ENCODE peak calls at places on chromosomes 2 and 18, in seven cellular contexts. One of them, this sample, is unnamed.
A peak's percentile ranks its signal among the peaks of the same experiment; 100 is the strongest.

GRCh38 chr2:178298785-178299212 is 104.5 kb downstream of the OSBPL6 start:
- DNase-seq in naive thymus-derived CD8-positive, alpha-beta T cell: no peak
- DNase-seq in myocyte: no peak
- DNase-seq in HEK293T: no peak
- DNase-seq in NCI-H82: no peak
- DNase-seq in AG09319: no peak
- DNase-seq in heart left ventricle: no peak
- DNase-seq in this sample: no peak

GRCh38 chr18:62420151-62420512 is 95.0 kb downstream of the TNFRSF11A start:
- DNase-seq in naive thymus-derived CD8-positive, alpha-beta T cell: no peak
- DNase-seq in myocyte: no peak
- DNase-seq in HEK293T: no peak
- DNase-seq in NCI-H82: no peak
- DNase-seq in AG09319: no peak
- DNase-seq in heart left ventricle: no peak
- DNase-seq in this sample: no peak

GRCh38 chr2:106165064-106165463 is 29.0 kb downstream of the UXS1 start:
- DNase-seq in naive thymus-derived CD8-positive, alpha-beta T cell: no peak
- DNase-seq in myocyte: no peak
- DNase-seq in HEK293T: no peak
- DNase-seq in NCI-H82: no peak
- DNase-seq in AG09319: no peak
- DNase-seq in heart left ventricle: no peak
- DNase-seq in this sample: no peak

GRCh38 chr2:227462463-227462951 is 9.4 kb upstream of the AGFG1 start:
- DNase-seq in naive thymus-derived CD8-positive, alpha-beta T cell: no peak
- DNase-seq in myocyte: no peak
- DNase-seq in HEK293T: no peak
- DNase-seq in NCI-H82: no peak
- DNase-seq in AG09319: no peak
- DNase-seq in heart left ventricle: no peak
- DNase-seq in this sample: no peak

GRCh38 chr2:27728081-27728858 is 43.2 kb upstream of the MRPL33 start:
- DNase-seq in naive thymus-derived CD8-positive, alpha-beta T cell: no peak
- DNase-seq in myocyte: no peak
- DNase-seq in HEK293T: no peak
- DNase-seq in NCI-H82: no peak
- DNase-seq in AG09319: no peak
- DNase-seq in heart left ventricle: no peak
- DNase-seq in this sample: no peak

GRCh38 chr2:44392338-44392943 is 30.7 kb downstream of the CAMKMT start:
- DNase-seq in naive thymus-derived CD8-positive, alpha-beta T cell: peak; percentile 22
- DNase-seq in myocyte: peak; percentile 65
- DNase-seq in HEK293T: peak; percentile 8
- DNase-seq in NCI-H82: peak; percentile 80
- DNase-seq in AG09319: no peak
- DNase-seq in heart left ventricle: peak; percentile 36
- DNase-seq in this sample: no peak

GRCh38 chr2:207681431-207681830 is 30.0 kb upstream of the CCNYL1 start:
- DNase-seq in naive thymus-derived CD8-positive, alpha-beta T cell: no peak
- DNase-seq in myocyte: no peak
- DNase-seq in HEK293T: no peak
- DNase-seq in NCI-H82: no peak
- DNase-seq in AG09319: no peak
- DNase-seq in heart left ventricle: no peak
- DNase-seq in this sample: no peak

GRCh38 chr2:70344195-70344594 is 42.3 kb upstream of the FAM136A start:
- DNase-seq in naive thymus-derived CD8-positive, alpha-beta T cell: no peak
- DNase-seq in myocyte: no peak
- DNase-seq in HEK293T: no peak
- DNase-seq in NCI-H82: no peak
- DNase-seq in AG09319: no peak
- DNase-seq in heart left ventricle: no peak
- DNase-seq in this sample: no peak

GRCh38 chr2:120517790-120518469 is 172.0 kb downstream of the INHBB start:
- DNase-seq in naive thymus-derived CD8-positive, alpha-beta T cell: no peak
- DNase-seq in myocyte: no peak
- DNase-seq in HEK293T: no peak
- DNase-seq in NCI-H82: no peak
- DNase-seq in AG09319: no peak
- DNase-seq in heart left ventricle: no peak
- DNase-seq in this sample: no peak

GRCh38 chr2:181678744-181679543 is 1.4 kb downstream of the NEUROD1 start:
- DNase-seq in naive thymus-derived CD8-positive, alpha-beta T cell: no peak
- DNase-seq in myocyte: no peak
- DNase-seq in HEK293T: no peak
- DNase-seq in NCI-H82: peak; percentile 82
- DNase-seq in AG09319: no peak
- DNase-seq in heart left ventricle: no peak
- DNase-seq in this sample: no peak